ENCODE peak calls at places on chromosomes 6 and 20, in five cellular contexts. M is heart left ventricle, P is ascending aorta, V is adrenal gland, L is left ventricle myocardium inferior. D is an unnamed sample. For H3K9me3 and H3K4me1, the result is how much of the 10 kb centered on the place peaks cover.

GRCh38 chr6:3898270-3898994 is 49.3 kb downstream of the FAM50B start:
- DNase-seq in L (no peak), V (no peak), P (no peak), M (no peak), D (no peak)

GRCh38 chr6:44270526-44271405 is 516 bp downstream of the TMEM151B start:
- DNase-seq in L (no peak), M (no peak), P (no peak), V (no peak), D (no peak)

GRCh38 chr6:22043284-22043962 is 253.4 kb downstream of the PRL start:
- DNase-seq in L (peak), M (peak), V (no peak), P (no peak), D (no peak)

GRCh38 chr6:9611016-9611415 is 803.9 kb downstream of the TFAP2A start:
- DNase-seq in M (no peak), V (no peak), L (no peak), P (no peak), D (no peak)

GRCh38 chr6:45630801-45631200 is 253.1 kb upstream of the SUPT3H start:
- DNase-seq in L (no peak), M (no peak), V (no peak), P (no peak), D (no peak)

GRCh38 chr6:43389713-43390265 is 20.3 kb upstream of the ZNF318 start:
- DNase-seq in M (no peak), P (no peak), V (no peak), L (no peak), D (no peak)

GRCh38 chr20:45359406-45360148 is 3.4 kb upstream of the SYS1 start:
- DNase-seq in V (peak), M (no peak), L (no peak), P (no peak), D (no peak)

GRCh38 chr6:111478749-111479148 is 4.3 kb downstream of the REV3L start:
- DNase-seq in M (no peak), V (no peak), L (no peak), P (no peak), D (no peak)

GRCh38 chr6:143616741-143617140 is 61.0 kb upstream of the PHACTR2 start:
- DNase-seq in M (no peak), L (no peak), P (no peak), V (no peak), D (no peak)

GRCh38 chr6:17867880-17868279 is 119.6 kb downstream of the KIF13A start:
- DNase-seq in L (no peak), P (no peak), V (peak), M (no peak), D (no peak)

GRCh38 chr6:131998255-131998982 is 47.2 kb upstream of the CCN2 start:
- DNase-seq in P (no peak), L (no peak), V (no peak), M (peak), D (no peak)

GRCh38 chr6:157513619-157514485 is 132.9 kb downstream of the ZDHHC14 start:
- DNase-seq in L (no peak), V (no peak), M (no peak), P (no peak), D (no peak)

GRCh38 chr6:37822851-37823682 is 3.5 kb downstream of the ZFAND3 start:
- DNase-seq in P (no peak), M (no peak), L (no peak), V (no peak), D (no peak)

GRCh38 chr6:148509789-148510581 is 167.3 kb downstream of the SASH1 start:
- DNase-seq in L (peak), V (no peak), P (no peak), M (peak), D (peak)

GRCh38 chr6:35181933-35182612 is 31.7 kb upstream of the SCUBE3 start:
- DNase-seq in V (peak), P (peak), M (peak), L (peak), D (peak)

GRCh38 chr6:37175332-37176267 is 5.6 kb downstream of the PIM1 start:
- DNase-seq in P (no peak), V (peak), M (no peak), L (no peak), D (no peak)

GRCh38 chr6:71349395-71349794 is 60.8 kb downstream of the OGFRL1 start:
- DNase-seq in L (no peak), V (no peak), M (no peak), P (no peak), D (no peak)

GRCh38 chr6:75208564-75209431 is 2.9 kb upstream of the COL12A1 start:
- DNase-seq in P (peak), M (peak), V (peak), L (peak), D (peak)

GRCh38 chr6:22322103-22322882 is 25.5 kb upstream of the PRL start:
- DNase-seq in M (no peak), P (no peak), L (no peak), V (no peak), D (no peak)

DNA sequence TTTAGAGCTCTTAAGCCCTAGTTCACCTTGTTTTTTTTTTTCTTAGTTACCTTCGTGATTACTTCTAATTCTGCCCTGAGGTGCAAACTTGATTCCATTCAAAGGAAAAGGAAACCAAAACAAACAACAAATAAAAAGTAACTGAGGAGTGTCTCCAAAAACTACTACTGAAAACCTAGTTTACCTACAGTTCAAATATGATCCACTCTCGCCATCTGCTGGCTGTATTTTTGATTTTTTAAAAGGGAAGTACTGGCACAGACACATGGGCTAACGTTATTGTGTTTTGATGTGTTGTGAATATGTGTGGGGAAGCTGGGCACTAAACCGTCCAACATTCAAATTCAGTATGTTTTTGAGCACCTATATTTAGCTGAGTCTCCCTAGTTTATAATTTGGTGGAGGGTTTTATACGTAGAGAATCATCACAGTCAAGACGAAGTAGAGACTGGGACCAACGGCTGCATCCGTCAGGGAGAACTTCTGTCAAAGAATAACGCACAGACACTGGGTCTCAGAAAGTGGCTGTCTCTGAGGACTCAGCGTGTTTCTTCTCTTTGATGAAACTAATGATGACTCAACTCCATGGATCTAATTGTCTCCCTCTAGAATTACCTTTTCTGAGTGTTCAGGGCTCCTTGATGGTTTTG is 373.5 kb upstream of the BTBD3 start:
- DNase-seq in M (peak), P (no peak), V (peak), L (no peak), D (no peak)
- TF ChIP-seq CTCF in M (peak), P (peak), V (peak), L (peak), D (peak)

DNA sequence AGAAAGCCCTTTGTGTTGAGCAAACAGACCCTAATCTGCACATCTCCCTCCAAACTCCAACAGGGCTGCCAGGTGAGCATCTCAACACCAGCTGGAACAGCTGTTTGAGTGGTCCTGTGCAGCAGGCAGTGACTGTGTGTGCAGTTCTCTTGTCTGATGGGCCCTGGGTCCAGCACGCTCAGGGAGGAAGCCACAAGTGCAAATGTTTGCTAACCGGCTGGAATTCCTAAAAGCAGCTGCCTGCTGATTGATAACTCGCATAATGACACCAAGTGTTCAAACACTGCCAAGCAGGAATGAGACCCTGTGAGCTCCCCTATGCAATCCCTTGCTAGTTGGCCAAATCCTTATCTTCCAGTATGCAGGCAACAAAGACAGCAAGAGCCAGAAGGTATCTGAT is 650.6 kb downstream of the CBLN4 start:
- DNase-seq in P (no peak), V (no peak), M (no peak), L (no peak), D (no peak)
- H3K9me3 ChIP-seq in P (under half), V (under half), M (under half), L (under half), D (under half)

DNA sequence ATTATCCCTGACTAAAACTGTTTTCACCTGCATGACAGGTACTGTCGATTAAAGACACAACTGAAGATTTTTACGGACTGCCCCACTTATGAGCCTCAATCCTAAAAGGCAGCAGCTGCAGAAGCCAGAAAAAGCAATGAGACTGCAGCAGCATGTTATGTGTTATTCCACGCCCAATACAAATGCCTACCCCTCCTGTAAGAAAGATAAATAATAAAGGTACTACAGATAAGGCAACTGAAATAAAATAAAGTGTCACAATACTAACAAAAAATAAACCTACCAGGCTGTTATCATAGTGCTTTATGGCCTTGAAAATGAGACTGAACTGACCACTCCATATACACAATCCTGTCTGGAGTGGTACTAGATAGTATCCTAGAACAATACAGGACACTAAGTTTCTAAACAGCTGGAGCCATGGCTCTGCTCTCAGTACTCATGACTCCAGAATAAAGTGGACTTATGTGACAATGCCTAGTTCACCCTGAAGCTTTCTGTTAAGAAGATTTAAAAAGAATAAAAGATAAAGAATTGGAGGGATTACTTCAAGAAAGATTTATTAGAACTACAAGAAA is 9.5 kb downstream of the BCLAF1 start:
- DNase-seq in M (no peak), P (no peak), L (no peak), V (no peak), D (no peak)
- H3K4me1 ChIP-seq in M (half or more), P (under half), L (half or more), V (half or more), D (half or more)

GRCh38 chr6:100780648-100781047 is 100.5 kb downstream of the ASCC3 start:
- DNase-seq in M (no peak), P (no peak), L (no peak), V (no peak), D (no peak)

GRCh38 chr6:100774681-100775080 is 106.4 kb downstream of the ASCC3 start:
- DNase-seq in L (no peak), P (no peak), M (no peak), V (no peak), D (no peak)

DNA sequence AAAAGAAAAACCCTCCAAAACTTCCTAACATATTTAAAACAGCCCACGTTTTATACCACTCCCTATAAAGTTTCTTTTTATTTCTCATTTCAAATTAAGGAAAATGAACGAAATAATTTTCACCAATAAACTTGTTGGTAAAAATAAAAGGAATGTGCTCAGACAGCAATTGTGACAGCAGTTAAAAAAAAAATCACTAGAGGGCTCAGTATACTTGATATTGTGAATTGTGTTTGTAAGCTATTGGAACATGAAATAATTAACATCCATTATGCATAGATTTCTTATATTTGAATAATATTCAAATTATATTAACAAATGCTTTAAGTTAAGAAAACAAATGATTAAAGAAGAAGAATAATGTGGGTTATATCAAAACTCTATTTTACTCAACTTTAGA is 105.5 kb downstream of the ASCC3 start:
- DNase-seq in M (no peak), P (no peak), V (no peak), L (no peak), D (no peak)
- TF ChIP-seq CTCF in M (no peak), P (peak), V (peak), L (no peak), D (no peak)

GRCh38 chr6:106805771-106806170 is 168.8 kb downstream of the CD24 start:
- DNase-seq in M (no peak), V (no peak), P (no peak), L (no peak), D (no peak)

GRCh38 chr6:106808758-106809157 is 165.8 kb downstream of the CD24 start:
- DNase-seq in M (no peak), V (no peak), L (no peak), P (no peak), D (no peak)

GRCh38 chr6:106807946-106808611 is 166.4 kb downstream of the CD24 start:
- DNase-seq in V (no peak), L (no peak), M (no peak), P (no peak), D (no peak)

DNA sequence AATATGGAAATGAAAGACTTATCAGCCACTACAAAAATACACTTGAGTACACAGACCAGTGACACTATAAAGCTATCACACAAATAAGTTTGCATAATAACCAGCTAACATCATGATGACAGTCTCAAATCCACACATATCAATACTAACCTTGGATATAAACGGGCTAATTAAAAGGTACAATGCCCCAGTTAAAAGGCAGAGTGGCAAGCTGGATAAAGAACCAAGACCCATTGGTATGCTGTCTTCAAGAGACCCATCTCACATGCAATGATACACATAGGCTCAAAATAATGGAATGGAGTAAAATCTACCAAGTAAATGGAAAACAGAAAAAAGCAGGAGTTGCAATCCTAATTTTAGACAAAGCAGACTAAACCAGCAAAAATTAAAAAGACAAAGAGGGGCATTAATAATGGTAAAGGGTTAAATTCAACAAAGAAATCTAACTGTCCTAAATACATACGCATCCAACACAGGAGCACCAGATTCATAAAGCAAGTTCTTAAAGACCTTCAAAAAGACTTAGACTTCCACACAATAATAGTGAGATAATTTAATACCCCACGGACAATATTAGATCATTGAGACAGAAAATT is 163.3 kb downstream of the CD24 start:
- DNase-seq in M (no peak), V (no peak), P (no peak), L (no peak), D (no peak)
- H3K9me3 ChIP-seq in M (half or more), V (under half), P (under half), L (half or more), D (under half)

DNA sequence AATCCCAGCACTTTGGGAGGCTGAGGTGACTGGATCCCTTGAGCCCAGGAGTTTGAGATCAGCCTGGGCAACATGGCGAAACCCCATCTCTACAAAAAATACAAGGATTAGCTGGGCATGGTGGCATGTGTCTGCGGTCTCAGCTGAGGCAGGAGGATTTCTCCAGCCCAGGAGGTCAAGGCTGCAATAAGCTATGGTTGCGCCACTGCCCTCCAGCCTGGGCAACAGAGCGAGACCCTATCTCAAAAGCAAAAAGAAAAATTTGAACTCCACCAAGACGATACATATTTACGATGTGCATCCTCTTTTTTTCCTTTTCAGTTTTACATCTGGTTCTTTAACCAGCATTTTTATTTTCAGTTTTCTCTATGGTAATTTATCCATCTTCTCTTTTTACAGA is 162.1 kb downstream of the JARID2 start:
- DNase-seq in P (no peak), V (no peak), L (no peak), M (no peak), D (no peak)
- H3K4me1 ChIP-seq in P (under half), V (under half), L (half or more), M (half or more), D (under half)

GRCh38 chr6:63574554-63574900 is 2.2 kb downstream of the LOC128125822 start:
- DNase-seq in V (no peak), P (no peak), L (no peak), M (no peak), D (no peak)
- TF ChIP-seq CTCF in V (no peak), P (no peak), L (no peak), M (peak), D (peak)

GRCh38 chr20:31476648-31477220 is 1.6 kb downstream of the REM1 start:
- DNase-seq in V (no peak), L (no peak), P (no peak), M (no peak), D (no peak)

GRCh38 chr20:31474097-31474436 is 860 bp downstream of the DEFB124 start:
- DNase-seq in L (no peak), P (no peak), M (no peak), V (no peak), D (no peak)

GRCh38 chr20:31475032-31475431 is at the start of the genes DEFB124 and REM1:
- DNase-seq in M (peak), P (no peak), V (no peak), L (peak), D (peak)

GRCh38 chr20:31475472-31476312 is 604 bp downstream of the REM1 start:
- DNase-seq in V (no peak), P (no peak), L (no peak), M (no peak), D (no peak)

GRCh38 chr20:31476313-31476623 is 1.2 kb downstream of the REM1 start:
- DNase-seq in M (no peak), V (no peak), P (no peak), L (no peak), D (no peak)
- H3K9me3 ChIP-seq in M (under half), V (under half), P (under half), L (under half), D (under half)

D was measured in lower lobe of right lung.